ENCODE peak calls at places on chromosome 18, in seven cellular contexts. One of them, this sample, is unnamed.

GRCh38 chr18:27762054-27762453 is 414.9 kb downstream of the CDH2 start:
- DNase-seq in foreskin fibroblast: no peak
- DNase-seq in NCI-H460: no peak
- DNase-seq in activated T-helper 1 cell treated with Interleukin-2 at 50 U/mL for 16 hours: no peak
- DNase-seq in T-helper 2 cell: no peak
- DNase-seq in AG08395: no peak
- DNase-seq in activated effector memory CD4-positive, alpha-beta T cell treated with anti-CD3 and anti-CD28 coated beads, Interleukin-2, amount 50 U/mL, for 16 hours: no peak
- DNase-seq in this sample: no peak

GRCh38 chr18:54052259-54052658 is 172.2 kb downstream of the MBD2 start:
- DNase-seq in AG08395: no peak
- DNase-seq in NCI-H460: no peak
- DNase-seq in T-helper 2 cell: no peak
- DNase-seq in activated T-helper 1 cell treated with Interleukin-2 at 50 U/mL for 16 hours: no peak
- DNase-seq in foreskin fibroblast: no peak
- DNase-seq in activated effector memory CD4-positive, alpha-beta T cell treated with anti-CD3 and anti-CD28 coated beads, Interleukin-2, amount 50 U/mL, for 16 hours: no peak
- DNase-seq in this sample: no peak

GRCh38 chr18:2846638-2847340 is at the start of gene EMILIN2:
- DNase-seq in AG08395: peak
- DNase-seq in activated T-helper 1 cell treated with Interleukin-2 at 50 U/mL for 16 hours: peak
- DNase-seq in foreskin fibroblast: peak
- DNase-seq in T-helper 2 cell: peak
- DNase-seq in NCI-H460: no peak
- DNase-seq in activated effector memory CD4-positive, alpha-beta T cell treated with anti-CD3 and anti-CD28 coated beads, Interleukin-2, amount 50 U/mL, for 16 hours: peak
- DNase-seq in this sample: no peak

GRCh38 chr18:73597832-73598615 is 549.6 kb downstream of the FBXO15 start:
- DNase-seq in activated effector memory CD4-positive, alpha-beta T cell treated with anti-CD3 and anti-CD28 coated beads, Interleukin-2, amount 50 U/mL, for 16 hours: no peak
- DNase-seq in AG08395: no peak
- DNase-seq in T-helper 2 cell: peak
- DNase-seq in NCI-H460: no peak
- DNase-seq in activated T-helper 1 cell treated with Interleukin-2 at 50 U/mL for 16 hours: no peak
- DNase-seq in foreskin fibroblast: no peak
- DNase-seq in this sample: no peak

GRCh38 chr18:78735131-78736014 is 244.2 kb upstream of the SALL3 start:
- DNase-seq in T-helper 2 cell: no peak
- DNase-seq in activated effector memory CD4-positive, alpha-beta T cell treated with anti-CD3 and anti-CD28 coated beads, Interleukin-2, amount 50 U/mL, for 16 hours: peak
- DNase-seq in NCI-H460: no peak
- DNase-seq in activated T-helper 1 cell treated with Interleukin-2 at 50 U/mL for 16 hours: no peak
- DNase-seq in AG08395: no peak
- DNase-seq in foreskin fibroblast: no peak
- DNase-seq in this sample: no peak

GRCh38 chr18:7021994-7022840 is 95.4 kb downstream of the LAMA1 start:
- DNase-seq in activated effector memory CD4-positive, alpha-beta T cell treated with anti-CD3 and anti-CD28 coated beads, Interleukin-2, amount 50 U/mL, for 16 hours: no peak
- DNase-seq in AG08395: peak
- DNase-seq in T-helper 2 cell: peak
- DNase-seq in foreskin fibroblast: peak
- DNase-seq in activated T-helper 1 cell treated with Interleukin-2 at 50 U/mL for 16 hours: no peak
- DNase-seq in NCI-H460: peak
- DNase-seq in this sample: peak

GRCh38 chr18:75208055-75208835 is 694 bp downstream of the PTGR3 start:
- DNase-seq in T-helper 2 cell: peak
- DNase-seq in NCI-H460: peak
- DNase-seq in activated effector memory CD4-positive, alpha-beta T cell treated with anti-CD3 and anti-CD28 coated beads, Interleukin-2, amount 50 U/mL, for 16 hours: peak
- DNase-seq in foreskin fibroblast: peak
- DNase-seq in activated T-helper 1 cell treated with Interleukin-2 at 50 U/mL for 16 hours: peak
- DNase-seq in AG08395: no peak
- DNase-seq in this sample: peak

GRCh38 chr18:59308201-59309014 is 10.0 kb downstream of the CPLX4 start:
- DNase-seq in foreskin fibroblast: peak
- DNase-seq in activated effector memory CD4-positive, alpha-beta T cell treated with anti-CD3 and anti-CD28 coated beads, Interleukin-2, amount 50 U/mL, for 16 hours: peak
- DNase-seq in NCI-H460: peak
- DNase-seq in activated T-helper 1 cell treated with Interleukin-2 at 50 U/mL for 16 hours: peak
- DNase-seq in T-helper 2 cell: peak
- DNase-seq in AG08395: peak
- DNase-seq in this sample: peak

GRCh38 chr18:59802031-59802430 is 97.8 kb upstream of the PMAIP1 start:
- DNase-seq in foreskin fibroblast: no peak
- DNase-seq in NCI-H460: no peak
- DNase-seq in T-helper 2 cell: peak
- DNase-seq in AG08395: no peak
- DNase-seq in activated effector memory CD4-positive, alpha-beta T cell treated with anti-CD3 and anti-CD28 coated beads, Interleukin-2, amount 50 U/mL, for 16 hours: no peak
- DNase-seq in activated T-helper 1 cell treated with Interleukin-2 at 50 U/mL for 16 hours: no peak
- DNase-seq in this sample: no peak

GRCh38 chr18:1917141-1917540 is 654.2 kb downstream of the METTL4 start:
- DNase-seq in T-helper 2 cell: no peak
- DNase-seq in activated T-helper 1 cell treated with Interleukin-2 at 50 U/mL for 16 hours: no peak
- DNase-seq in foreskin fibroblast: no peak
- DNase-seq in NCI-H460: no peak
- DNase-seq in activated effector memory CD4-positive, alpha-beta T cell treated with anti-CD3 and anti-CD28 coated beads, Interleukin-2, amount 50 U/mL, for 16 hours: no peak
- DNase-seq in AG08395: no peak
- DNase-seq in this sample: no peak

GRCh38 chr18:34550902-34551301 is 159.2 kb upstream of the DTNA start:
- DNase-seq in activated T-helper 1 cell treated with Interleukin-2 at 50 U/mL for 16 hours: no peak
- DNase-seq in AG08395: no peak
- DNase-seq in NCI-H460: no peak
- DNase-seq in activated effector memory CD4-positive, alpha-beta T cell treated with anti-CD3 and anti-CD28 coated beads, Interleukin-2, amount 50 U/mL, for 16 hours: no peak
- DNase-seq in foreskin fibroblast: no peak
- DNase-seq in T-helper 2 cell: no peak
- DNase-seq in this sample: no peak

GRCh38 chr18:10588975-10589374 is 63.1 kb downstream of the NAPG start:
- DNase-seq in activated T-helper 1 cell treated with Interleukin-2 at 50 U/mL for 16 hours: no peak
- DNase-seq in T-helper 2 cell: no peak
- DNase-seq in foreskin fibroblast: no peak
- DNase-seq in NCI-H460: no peak
- DNase-seq in activated effector memory CD4-positive, alpha-beta T cell treated with anti-CD3 and anti-CD28 coated beads, Interleukin-2, amount 50 U/mL, for 16 hours: no peak
- DNase-seq in AG08395: no peak
- DNase-seq in this sample: no peak

GRCh38 chr18:7221424-7222155 is 9.3 kb upstream of the LRRC30 start:
- DNase-seq in AG08395: peak
- DNase-seq in foreskin fibroblast: peak
- DNase-seq in NCI-H460: peak
- DNase-seq in T-helper 2 cell: peak
- DNase-seq in activated T-helper 1 cell treated with Interleukin-2 at 50 U/mL for 16 hours: no peak
- DNase-seq in activated effector memory CD4-positive, alpha-beta T cell treated with anti-CD3 and anti-CD28 coated beads, Interleukin-2, amount 50 U/mL, for 16 hours: no peak
- DNase-seq in this sample: peak

GRCh38 chr18:79484661-79485621 is 89.2 kb downstream of the NFATC1 start:
- DNase-seq in T-helper 2 cell: no peak
- DNase-seq in activated effector memory CD4-positive, alpha-beta T cell treated with anti-CD3 and anti-CD28 coated beads, Interleukin-2, amount 50 U/mL, for 16 hours: peak
- DNase-seq in NCI-H460: no peak
- DNase-seq in foreskin fibroblast: peak
- DNase-seq in AG08395: peak
- DNase-seq in activated T-helper 1 cell treated with Interleukin-2 at 50 U/mL for 16 hours: no peak
- DNase-seq in this sample: no peak

GRCh38 chr18:43634994-43635393 is 357.7 kb upstream of the SYT4 start:
- DNase-seq in T-helper 2 cell: no peak
- DNase-seq in foreskin fibroblast: no peak
- DNase-seq in NCI-H460: no peak
- DNase-seq in activated T-helper 1 cell treated with Interleukin-2 at 50 U/mL for 16 hours: no peak
- DNase-seq in activated effector memory CD4-positive, alpha-beta T cell treated with anti-CD3 and anti-CD28 coated beads, Interleukin-2, amount 50 U/mL, for 16 hours: no peak
- DNase-seq in AG08395: no peak
- DNase-seq in this sample: no peak

GRCh38 chr18:79379931-79380815 is 15.6 kb upstream of the NFATC1 start:
- DNase-seq in AG08395: no peak
- DNase-seq in foreskin fibroblast: no peak
- DNase-seq in NCI-H460: no peak
- DNase-seq in activated T-helper 1 cell treated with Interleukin-2 at 50 U/mL for 16 hours: no peak
- DNase-seq in T-helper 2 cell: no peak
- DNase-seq in activated effector memory CD4-positive, alpha-beta T cell treated with anti-CD3 and anti-CD28 coated beads, Interleukin-2, amount 50 U/mL, for 16 hours: no peak
- DNase-seq in this sample: no peak

GRCh38 chr18:24632158-24632988 is 171.9 kb downstream of the HRH4 start:
- DNase-seq in NCI-H460: no peak
- DNase-seq in foreskin fibroblast: no peak
- DNase-seq in AG08395: no peak
- DNase-seq in activated T-helper 1 cell treated with Interleukin-2 at 50 U/mL for 16 hours: no peak
- DNase-seq in activated effector memory CD4-positive, alpha-beta T cell treated with anti-CD3 and anti-CD28 coated beads, Interleukin-2, amount 50 U/mL, for 16 hours: no peak
- DNase-seq in T-helper 2 cell: no peak
- DNase-seq in this sample: no peak

GRCh38 chr18:5967007-5967406 is 71.7 kb upstream of the TMEM200C start:
- DNase-seq in NCI-H460: no peak
- DNase-seq in T-helper 2 cell: no peak
- DNase-seq in AG08395: no peak
- DNase-seq in activated T-helper 1 cell treated with Interleukin-2 at 50 U/mL for 16 hours: no peak
- DNase-seq in foreskin fibroblast: no peak
- DNase-seq in activated effector memory CD4-positive, alpha-beta T cell treated with anti-CD3 and anti-CD28 coated beads, Interleukin-2, amount 50 U/mL, for 16 hours: no peak
- DNase-seq in this sample: no peak

GRCh38 chr18:79439201-79440023 is 43.7 kb downstream of the NFATC1 start:
- DNase-seq in AG08395: peak
- DNase-seq in foreskin fibroblast: peak
- DNase-seq in activated T-helper 1 cell treated with Interleukin-2 at 50 U/mL for 16 hours: peak
- DNase-seq in T-helper 2 cell: peak
- DNase-seq in activated effector memory CD4-positive, alpha-beta T cell treated with anti-CD3 and anti-CD28 coated beads, Interleukin-2, amount 50 U/mL, for 16 hours: peak
- DNase-seq in NCI-H460: no peak
- DNase-seq in this sample: no peak

GRCh38 chr18:56173542-56174220 is 464.7 kb downstream of the TXNL1 start:
- DNase-seq in activated effector memory CD4-positive, alpha-beta T cell treated with anti-CD3 and anti-CD28 coated beads, Interleukin-2, amount 50 U/mL, for 16 hours: no peak
- DNase-seq in foreskin fibroblast: peak
- DNase-seq in activated T-helper 1 cell treated with Interleukin-2 at 50 U/mL for 16 hours: no peak
- DNase-seq in T-helper 2 cell: no peak
- DNase-seq in NCI-H460: no peak
- DNase-seq in AG08395: no peak
- DNase-seq in this sample: no peak

GRCh38 chr18:13562494-13563029 is 163.8 kb downstream of the FAM210A start:
- DNase-seq in AG08395: no peak
- DNase-seq in activated effector memory CD4-positive, alpha-beta T cell treated with anti-CD3 and anti-CD28 coated beads, Interleukin-2, amount 50 U/mL, for 16 hours: peak
- DNase-seq in NCI-H460: no peak
- DNase-seq in foreskin fibroblast: no peak
- DNase-seq in activated T-helper 1 cell treated with Interleukin-2 at 50 U/mL for 16 hours: no peak
- DNase-seq in T-helper 2 cell: peak
- DNase-seq in this sample: no peak

GRCh38 chr18:62991959-62992358 is 276.6 kb downstream of the PHLPP1 start:
- DNase-seq in foreskin fibroblast: no peak
- DNase-seq in T-helper 2 cell: no peak
- DNase-seq in activated T-helper 1 cell treated with Interleukin-2 at 50 U/mL for 16 hours: no peak
- DNase-seq in NCI-H460: no peak
- DNase-seq in AG08395: no peak
- DNase-seq in activated effector memory CD4-positive, alpha-beta T cell treated with anti-CD3 and anti-CD28 coated beads, Interleukin-2, amount 50 U/mL, for 16 hours: no peak
- DNase-seq in this sample: no peak

GRCh38 chr18:51997129-51997528 is 342.9 kb upstream of the DCC start:
- DNase-seq in NCI-H460: no peak
- DNase-seq in activated T-helper 1 cell treated with Interleukin-2 at 50 U/mL for 16 hours: no peak
- DNase-seq in foreskin fibroblast: no peak
- DNase-seq in activated effector memory CD4-positive, alpha-beta T cell treated with anti-CD3 and anti-CD28 coated beads, Interleukin-2, amount 50 U/mL, for 16 hours: no peak
- DNase-seq in AG08395: no peak
- DNase-seq in T-helper 2 cell: no peak
- DNase-seq in this sample: no peak

GRCh38 chr18:24567199-24567598 is 106.8 kb downstream of the HRH4 start:
- DNase-seq in T-helper 2 cell: no peak
- DNase-seq in activated effector memory CD4-positive, alpha-beta T cell treated with anti-CD3 and anti-CD28 coated beads, Interleukin-2, amount 50 U/mL, for 16 hours: no peak
- DNase-seq in activated T-helper 1 cell treated with Interleukin-2 at 50 U/mL for 16 hours: no peak
- DNase-seq in foreskin fibroblast: peak
- DNase-seq in AG08395: peak
- DNase-seq in NCI-H460: no peak
- DNase-seq in this sample: no peak

GRCh38 chr18:72104851-72105250 is 439.3 kb downstream of the CBLN2 start:
- DNase-seq in T-helper 2 cell: no peak
- DNase-seq in activated effector memory CD4-positive, alpha-beta T cell treated with anti-CD3 and anti-CD28 coated beads, Interleukin-2, amount 50 U/mL, for 16 hours: no peak
- DNase-seq in foreskin fibroblast: no peak
- DNase-seq in activated T-helper 1 cell treated with Interleukin-2 at 50 U/mL for 16 hours: no peak
- DNase-seq in NCI-H460: no peak
- DNase-seq in AG08395: no peak
- DNase-seq in this sample: no peak

GRCh38 chr18:35577045-35577848 is 4.3 kb upstream of the GALNT1 start:
- DNase-seq in AG08395: no peak
- DNase-seq in activated T-helper 1 cell treated with Interleukin-2 at 50 U/mL for 16 hours: no peak
- DNase-seq in T-helper 2 cell: peak
- DNase-seq in activated effector memory CD4-positive, alpha-beta T cell treated with anti-CD3 and anti-CD28 coated beads, Interleukin-2, amount 50 U/mL, for 16 hours: no peak
- DNase-seq in foreskin fibroblast: no peak
- DNase-seq in NCI-H460: no peak
- DNase-seq in this sample: no peak

GRCh38 chr18:72848534-72849237 is 19.1 kb downstream of the NETO1 start:
- DNase-seq in activated effector memory CD4-positive, alpha-beta T cell treated with anti-CD3 and anti-CD28 coated beads, Interleukin-2, amount 50 U/mL, for 16 hours: no peak
- DNase-seq in AG08395: no peak
- DNase-seq in NCI-H460: no peak
- DNase-seq in foreskin fibroblast: no peak
- DNase-seq in activated T-helper 1 cell treated with Interleukin-2 at 50 U/mL for 16 hours: no peak
- DNase-seq in T-helper 2 cell: no peak
- DNase-seq in this sample: no peak

GRCh38 chr18:74375999-74376398 is 60.4 kb downstream of the C18orf63 start:
- DNase-seq in AG08395: peak
- DNase-seq in activated effector memory CD4-positive, alpha-beta T cell treated with anti-CD3 and anti-CD28 coated beads, Interleukin-2, amount 50 U/mL, for 16 hours: peak
- DNase-seq in T-helper 2 cell: no peak
- DNase-seq in activated T-helper 1 cell treated with Interleukin-2 at 50 U/mL for 16 hours: no peak
- DNase-seq in foreskin fibroblast: peak
- DNase-seq in NCI-H460: no peak
- DNase-seq in this sample: no peak

This sample was measured in T47D.